ENCODE peak calls at places on chromosomes 6 and 20, in six cellular contexts. Q, V, K, R, E and O are unnamed samples. For H3K4me1, the result is how much of the 10 kb centered on the place peaks cover.

GRCh38 chr20:21503345-21503744 is 10.5 kb downstream of the NKX2-2 start:
- DNase-seq in V (no peak), E (no peak), R (no peak), Q (no peak), K (no peak), O (no peak)

GRCh38 chr6:80336906-80337305 is 230.4 kb downstream of the BCKDHB start:
- DNase-seq in V (no peak), R (no peak), K (no peak), E (no peak), Q (no peak), O (no peak)

GRCh38 chr6:39335780-39336541 is 13.5 kb upstream of the KCNK16 start:
- DNase-seq in V (no peak), R (no peak), Q (no peak), E (no peak), K (no peak), O (no peak)

GRCh38 chr6:133198725-133199124 is 42.4 kb upstream of the EYA4 start:
- DNase-seq in E (no peak), Q (no peak), V (no peak), R (no peak), K (no peak), O (no peak)

GRCh38 chr20:58504566-58504965 is 10.6 kb downstream of the APCDD1L start:
- DNase-seq in Q (no peak), K (no peak), R (no peak), E (no peak), V (no peak), O (no peak)

GRCh38 chr6:1242439-1242838 is 69.5 kb upstream of the FOXQ1 start:
- DNase-seq in Q (no peak), R (no peak), K (no peak), E (no peak), V (no peak), O (no peak)

GRCh38 chr20:62734336-62734735 is 25.7 kb downstream of the NTSR1 start:
- DNase-seq in E (peak), R (peak), Q (no peak), K (no peak), V (no peak), O (no peak)

GRCh38 chr20:21796059-21796458 is 90.6 kb downstream of the PAX1 start:
- DNase-seq in Q (no peak), V (no peak), E (no peak), R (no peak), K (no peak), O (no peak)

GRCh38 chr20:63968136-63968927 is 1.4 kb downstream of the ZNF512B start:
- DNase-seq in R (peak), E (no peak), V (peak), K (peak), Q (no peak), O (peak)

GRCh38 chr20:4925842-4926530 is 75.3 kb downstream of the SLC23A2 start:
- DNase-seq in Q (no peak), V (peak), K (peak), E (peak), R (peak), O (peak)

GRCh38 chr20:18009116-18009515 is 40.3 kb downstream of the MGME1 start:
- DNase-seq in E (no peak), K (no peak), R (no peak), Q (no peak), V (no peak), O (no peak)

GRCh38 chr6:104483225-104483834 is 376.4 kb downstream of the HACE1 start:
- DNase-seq in R (no peak), E (no peak), V (no peak), Q (no peak), K (no peak), O (no peak)

GRCh38 chr20:36830791-36831691 is 44.9 kb upstream of the TLDC2 start:
- DNase-seq in Q (no peak), E (no peak), V (no peak), K (peak), R (peak), O (peak)

GRCh38 chr6:166736606-166737005 is 109.6 kb upstream of the RPS6KA2 start:
- DNase-seq in R (no peak), Q (no peak), E (no peak), K (no peak), V (no peak), O (no peak)

GRCh38 chr20:47314647-47315338 is 41.7 kb downstream of the ZMYND8 start:
- DNase-seq in Q (no peak), R (no peak), K (peak), V (no peak), E (no peak), O (peak)

GRCh38 chr6:112232845-112233256 is 21.5 kb downstream of the LAMA4 start:
- DNase-seq in Q (no peak), E (no peak), K (peak), R (no peak), V (no peak), O (peak)
- TF ChIP-seq POLR2A in Q (no peak), E (no peak), K (no peak), R (no peak), V (no peak), O (no peak)

DNA sequence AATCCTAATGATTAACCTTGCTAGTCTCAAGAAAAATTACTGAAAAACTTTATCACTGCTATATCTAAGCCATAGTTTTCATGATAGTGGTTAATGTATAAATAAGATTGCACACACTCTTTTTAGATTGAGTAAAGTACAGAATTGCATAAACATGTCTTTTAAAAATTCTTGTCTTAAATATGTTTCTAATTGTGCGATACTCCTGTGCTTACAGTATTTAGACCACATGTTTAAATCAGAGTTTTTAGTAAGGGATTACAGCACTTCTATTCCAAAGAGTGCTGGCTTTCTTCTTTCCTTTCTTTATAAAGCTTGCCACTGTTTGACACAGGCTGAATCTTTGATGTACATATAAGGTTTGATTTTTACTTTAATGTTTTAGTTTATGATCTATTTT is 36.8 kb upstream of the RGS17 start:
- DNase-seq in K (no peak), R (no peak), E (no peak), V (no peak), Q (no peak), O (no peak)
- H3K4me1 ChIP-seq in K (under half), R (under half), E (under half), V (under half), Q (under half), O (under half)

GRCh38 chr6:111687652-111688051 is 82.0 kb upstream of the TRAF3IP2 start:
- DNase-seq in Q (no peak), E (peak), K (no peak), V (no peak), R (no peak), O (no peak)
- TF ChIP-seq POLR2A in Q (no peak), E (no peak), K (no peak), V (no peak), R (no peak), O (no peak)

GRCh38 chr20:49765846-49766541 is 46.6 kb upstream of the SLC9A8 start:
- DNase-seq in V (no peak), E (no peak), R (no peak), K (no peak), Q (no peak), O (no peak)

GRCh38 chr20:49769125-49769581 is 43.5 kb upstream of the SLC9A8 start:
- DNase-seq in R (no peak), V (no peak), K (no peak), E (no peak), Q (no peak), O (no peak)

GRCh38 chr20:49765413-49765736 is 47.3 kb upstream of the SLC9A8 start:
- DNase-seq in K (no peak), E (no peak), R (no peak), V (no peak), Q (no peak), O (no peak)

GRCh38 chr20:49768204-49769124 is 44.2 kb upstream of the SLC9A8 start:
- DNase-seq in K (peak), V (peak), E (peak), Q (no peak), R (peak), O (peak)

DNA sequence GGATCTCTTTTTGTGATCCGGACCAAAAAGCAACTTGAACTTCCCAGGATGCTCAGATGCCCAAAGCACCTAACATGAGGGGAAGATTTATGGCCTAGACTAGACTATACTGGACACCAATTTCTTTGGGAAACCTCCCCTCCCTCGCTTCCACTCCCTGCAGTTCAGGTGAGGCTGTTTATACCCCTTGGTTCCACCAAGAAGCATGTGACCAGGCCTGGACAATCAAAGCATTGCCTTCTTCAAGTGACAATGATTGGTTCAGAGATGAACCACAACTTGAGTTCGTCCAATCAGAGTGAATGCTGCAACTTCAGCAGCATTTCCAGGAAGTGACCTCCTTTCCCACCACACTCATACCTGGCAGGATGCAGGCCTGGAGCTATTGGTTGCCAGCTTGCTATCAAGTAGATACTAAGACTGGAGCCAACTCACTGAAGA is 45.6 kb upstream of the SLC9A8 start:
- DNase-seq in K (no peak), V (no peak), E (no peak), R (peak), Q (no peak), O (no peak)
- H3K4me1 ChIP-seq in K (under half), V (under half), E (under half), R (under half), Q (under half), O (under half)

GRCh38 chr6:7897461-7898192 is 13.0 kb downstream of the TXNDC5 start:
- DNase-seq in V (no peak), E (no peak), K (peak), R (no peak), Q (no peak), O (no peak)
- TF ChIP-seq POLR2A in V (no peak), E (no peak), K (no peak), R (no peak), Q (no peak), O (no peak)

GRCh38 chr6:118709859-118710350 is 58.5 kb upstream of the CEP85L start:
- DNase-seq in K (no peak), E (peak), V (peak), Q (no peak), R (no peak), O (no peak)

GRCh38 chr6:118710616-118711015 is 59.2 kb upstream of the CEP85L start:
- DNase-seq in R (no peak), K (no peak), E (no peak), Q (no peak), V (no peak), O (no peak)

GRCh38 chr6:118706702-118707101 is 55.3 kb upstream of the CEP85L start:
- DNase-seq in V (no peak), Q (no peak), K (no peak), R (no peak), E (no peak), O (no peak)

GRCh38 chr6:118708055-118708454 is 56.7 kb upstream of the CEP85L start:
- DNase-seq in K (no peak), Q (no peak), E (no peak), R (no peak), V (no peak), O (no peak)

DNA sequence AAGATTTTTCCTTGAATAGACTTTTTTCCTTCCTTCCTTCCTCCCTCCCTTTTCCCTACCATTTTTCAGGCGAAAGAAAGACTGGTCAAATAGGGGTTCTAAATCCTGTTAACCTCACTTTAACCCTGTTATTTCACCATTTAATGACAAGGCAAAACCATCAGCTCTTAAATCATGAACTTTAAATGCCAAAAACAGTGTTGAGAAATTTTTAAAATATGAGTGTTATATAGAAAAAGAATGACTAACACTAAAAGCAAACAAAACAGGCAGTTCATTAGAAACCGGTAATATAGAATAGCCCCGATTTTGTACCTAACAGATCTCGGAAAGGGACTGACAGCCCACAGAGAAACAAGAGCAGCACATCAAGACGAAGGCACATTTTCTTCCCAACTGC is 57.3 kb upstream of the CEP85L start:
- DNase-seq in Q (no peak), V (no peak), E (no peak), R (no peak), K (no peak), O (no peak)
- H3K4me1 ChIP-seq in Q (under half), V (under half), E (under half), R (under half), K (under half), O (under half)